ENCODE peak calls at places on chromosomes 16 and 17, in nine cellular contexts. F, G, P, Q, E, N, X, C and K are unnamed samples.

GRCh38 chr17:28475151-28475900 is 1.9 kb downstream of the SLC13A2 start:
- DNase-seq in P (no peak), X (no peak), G (no peak), C (no peak), E (no peak), Q (no peak), N (no peak), F (no peak), K (no peak)

GRCh38 chr16:69880640-69881133 is 70.4 kb upstream of the CLEC18A start:
- DNase-seq in P (no peak), C (peak; percentile 70), N (no peak), E (no peak), X (no peak), Q (no peak), F (no peak), G (peak; percentile 86), K (peak; percentile 49)

GRCh38 chr17:65389956-65390355 is 171.5 kb downstream of the AXIN2 start:
- DNase-seq in F (no peak), N (no peak), E (no peak), P (peak; percentile 30), G (peak; percentile 52), X (no peak), Q (no peak), C (peak; percentile 89), K (peak; percentile 13)

GRCh38 chr17:79783891-79784290 is 5.9 kb downstream of the CBX2 start:
- DNase-seq in G (no peak), Q (no peak), X (no peak), E (no peak), C (no peak), P (no peak), N (no peak), F (no peak), K (no peak)

GRCh38 chr16:27402964-27403600 is 1.1 kb downstream of the IL21R start:
- DNase-seq in X (no peak), F (no peak), N (peak; percentile 62), G (no peak), C (no peak), Q (no peak), E (no peak), P (no peak), K (no peak)

GRCh38 chr17:4899341-4900230 is at the start of gene C17orf107:
- DNase-seq in P (peak; percentile 61), X (no peak), C (peak; percentile 71), G (peak; percentile 67), F (no peak), Q (peak; percentile 92), N (peak; percentile 99), E (peak; percentile 61), K (peak; percentile 53)

GRCh38 chr17:65553009-65553645 is 8.3 kb downstream of the AXIN2 start:
- DNase-seq in X (no peak), F (no peak), E (no peak), C (peak; percentile 92), Q (no peak), G (peak; percentile 88), N (no peak), P (no peak), K (peak; percentile 53)

GRCh38 chr16:57284952-57285263 is 436 bp upstream of the PLLP start:
- DNase-seq in E (no peak), F (no peak), N (no peak), G (no peak), Q (no peak), X (no peak), P (no peak), C (no peak), K (no peak)

GRCh38 chr17:68456529-68457167 is 648 bp downstream of the WIPI1 start:
- DNase-seq in X (peak; percentile 9), P (peak; percentile 81), F (peak; percentile 20), N (no peak), G (peak; percentile 97), C (peak; percentile 95), Q (no peak), E (peak; percentile 94), K (peak; percentile 83)

GRCh38 chr16:25614836-25615235 is 76.9 kb upstream of the HS3ST4 start:
- DNase-seq in P (no peak), C (no peak), E (no peak), G (no peak), X (no peak), Q (no peak), F (no peak), N (no peak), K (no peak)

GRCh38 chr17:80825471-80826345 is 165.9 kb upstream of the CHMP6 start:
- DNase-seq in N (no peak), X (no peak), Q (no peak), E (no peak), F (no peak), C (no peak), G (no peak), P (no peak), K (no peak)

GRCh38 chr17:28718317-28718672 is 627 bp upstream of the RAB34 start:
- DNase-seq in F (no peak), P (no peak), C (no peak), X (no peak), E (no peak), Q (no peak), G (no peak), N (no peak), K (no peak)